ENCODE peak calls at places on chromosomes 3 and 15, in eight cellular contexts. M, W, X, J, C, O, B and S are unnamed samples.

GRCh38 chr15:101362359-101362758 is 67.3 kb upstream of the SNRPA1 start:
- DNase-seq in M (no peak), W (no peak), X (no peak), J (no peak), C (no peak), O (no peak), B (no peak), S (no peak)

GRCh38 chr3:83235180-83235814 is 1473.9 kb upstream of the GBE1 start:
- DNase-seq in M (no peak), W (no peak), X (no peak), J (no peak), C (no peak), O (no peak), B (no peak), S (no peak)

GRCh38 chr3:148062590-148062989 is 635.1 kb upstream of the AGTR1 start:
- DNase-seq in M (no peak), W (no peak), X (no peak), J (no peak), C (no peak), O (no peak), B (no peak), S (no peak)

GRCh38 chr15:75834011-75834410 is 9.2 kb upstream of the UBE2Q2 start:
- DNase-seq in M (no peak), W (no peak), X (no peak), J (no peak), C (no peak), O (no peak), B (no peak), S (no peak)

GRCh38 chr15:39502048-39502447 is 78.8 kb upstream of the THBS1 start:
- DNase-seq in M (no peak), W (no peak), X (no peak), J (no peak), C (no peak), O (no peak), B (no peak), S (no peak)

GRCh38 chr3:112260563-112260962 is 33.5 kb downstream of the SLC9C1 start:
- DNase-seq in M (no peak), W (no peak), X (no peak), J (no peak), C (no peak), O (no peak), B (no peak), S (no peak)

GRCh38 chr3:134974621-134975020 is 179.6 kb downstream of the EPHB1 start:
- DNase-seq in M (no peak), W (no peak), X (peak; percentile 19), J (no peak), C (no peak), O (no peak), B (no peak), S (no peak)

GRCh38 chr3:136075218-136075808 is 109.8 kb downstream of the PPP2R3A start:
- DNase-seq in M (peak; percentile 72), W (peak; percentile 29), X (peak; percentile 85), J (peak; percentile 81), C (peak; percentile 52), O (peak; percentile 87), B (peak; percentile 53), S (peak; percentile 80)

GRCh38 chr3:56783644-56784451 is 17.9 kb downstream of the ARHGEF3 start:
- DNase-seq in M (no peak), W (no peak), X (peak; percentile 73), J (peak; percentile 81), C (peak; percentile 70), O (no peak), B (no peak), S (peak; percentile 77)

GRCh38 chr3:70120360-70120966 is 120.9 kb downstream of the SAMMSON start:
- DNase-seq in M (peak; percentile 88), W (peak; percentile 29), X (peak; percentile 54), J (no peak), C (no peak), O (peak; percentile 93), B (peak; percentile 26), S (peak; percentile 76)

GRCh38 chr3:141057951-141058800 is 7.0 kb downstream of the SPSB4 start:
- DNase-seq in M (no peak), W (no peak), X (no peak), J (no peak), C (no peak), O (no peak), B (no peak), S (no peak)

GRCh38 chr3:194967126-194968117 is 281.7 kb downstream of the FAM43A start:
- DNase-seq in M (no peak), W (no peak), X (no peak), J (no peak), C (peak; percentile 31), O (no peak), B (no peak), S (peak; percentile 9)

GRCh38 chr3:16073218-16073617 is 101.3 kb upstream of the GALNT15 start:
- DNase-seq in M (no peak), W (no peak), X (no peak), J (no peak), C (no peak), O (no peak), B (no peak), S (no peak)

GRCh38 chr15:63501256-63502089 is 2.9 kb upstream of the USP3 start:
- DNase-seq in M (peak; percentile 36), W (peak; percentile 80), X (peak; percentile 96), J (peak; percentile 86), C (peak; percentile 87), O (peak; percentile 65), B (peak; percentile 85), S (peak; percentile 97)

GRCh38 chr15:88609344-88609743 is 11.8 kb upstream of the AEN start:
- DNase-seq in M (no peak), W (no peak), X (no peak), J (no peak), C (no peak), O (no peak), B (no peak), S (no peak)

GRCh38 chr3:24258727-24259600 is 235.7 kb downstream of the THRB start:
- DNase-seq in M (no peak), W (no peak), X (no peak), J (no peak), C (no peak), O (no peak), B (no peak), S (no peak)

GRCh38 chr3:119314821-119315220 is 20.6 kb downstream of the ARHGAP31 start:
- DNase-seq in M (no peak), W (no peak), X (no peak), J (no peak), C (no peak), O (no peak), B (no peak), S (no peak)

GRCh38 chr3:122019493-122019892 is 2.6 kb downstream of the ILDR1 start:
- DNase-seq in M (no peak), W (no peak), X (no peak), J (no peak), C (no peak), O (no peak), B (no peak), S (no peak)